ENCODE peak calls at places on chromosome 16, in five cellular contexts. O is IMR-90, U is H1, Q is mesenchymal stem cell, S is trophoblast cell. C is an unnamed sample. For H3K4me1, the result is how much of the 10 kb centered on the place peaks cover.

GRCh38 chr16:10922328-10923145 is 19.7 kb downstream of the DEXI start:
- DNase-seq in O (peak), U (no peak), Q (no peak), S (no peak), C (no peak)

GRCh38 chr16:55207679-55208294 is 116.2 kb upstream of the IRX6 start:
- DNase-seq in O (no peak), U (no peak), Q (no peak), S (no peak), C (no peak)

GRCh38 chr16:76910931-76911330 is 280.1 kb upstream of the MON1B start:
- DNase-seq in O (peak), U (no peak), Q (peak), S (peak), C (no peak)

GRCh38 chr16:17359778-17360177 is 111.0 kb downstream of the XYLT1 start:
- DNase-seq in O (peak), U (no peak), Q (no peak), S (no peak), C (no peak)

GRCh38 chr16:50585331-50585776 is 37.2 kb downstream of the NKD1 start:
- DNase-seq in O (no peak), U (no peak), Q (no peak), S (no peak), C (no peak)

GRCh38 chr16:88747588-88748301 is 37.3 kb downstream of the PIEZO1 start:
- DNase-seq in O (no peak), U (peak), Q (peak), S (peak), C (no peak)

GRCh38 chr16:10240854-10241613 is 58.8 kb upstream of the GRIN2A start:
- DNase-seq in O (no peak), U (no peak), Q (no peak), S (peak), C (no peak)

GRCh38 chr16:52251495-52251894 is 295.4 kb downstream of the TOX3 start:
- DNase-seq in O (no peak), U (no peak), Q (no peak), S (peak), C (no peak)

GRCh38 chr16:27238016-27238587 is 30.5 kb downstream of the NSMCE1 start:
- DNase-seq in O (no peak), U (no peak), Q (no peak), S (no peak), C (no peak)

GRCh38 chr16:28210979-28211505 is 723 bp downstream of the XPO6 start:
- DNase-seq in O (peak), U (peak), Q (peak), S (peak), C (peak)

GRCh38 chr16:71628810-71629209 is 2.8 kb downstream of the MARVELD3 start:
- DNase-seq in O (no peak), U (no peak), Q (peak), S (peak), C (no peak)

GRCh38 chr16:57759541-57760356 is 24.2 kb downstream of the KATNB1 start:
- DNase-seq in O (no peak), U (peak), Q (no peak), S (peak), C (no peak)

GRCh38 chr16:81987121-81987520 is 24.1 kb downstream of the SDR42E1 start:
- DNase-seq in O (no peak), U (no peak), Q (no peak), S (no peak), C (no peak)

GRCh38 chr16:53209489-53209888 is 154.7 kb downstream of the CHD9 start:
- DNase-seq in O (no peak), U (no peak), Q (no peak), S (no peak), C (no peak)

GRCh38 chr16:80029706-80030481 is 429.4 kb upstream of the MAF start:
- DNase-seq in O (no peak), U (no peak), Q (no peak), S (no peak), C (no peak)

GRCh38 chr16:6206080-6206479 is 1108.5 kb upstream of the EEF2KMT start:
- DNase-seq in O (no peak), U (no peak), Q (no peak), S (no peak), C (no peak)

GRCh38 chr16:20004931-20005330 is 68.8 kb downstream of the GPR139 start:
- DNase-seq in O (no peak), U (no peak), Q (no peak), S (no peak), C (no peak)

GRCh38 chr16:48446534-48446920 is 61.3 kb upstream of the SIAH1 start:
- DNase-seq in O (no peak), U (no peak), Q (no peak), S (no peak), C (no peak)

GRCh38 chr16:89010210-89010925 is 33.4 kb upstream of the CBFA2T3 start:
- DNase-seq in O (no peak), U (no peak), Q (no peak), S (no peak), C (no peak)

GRCh38 chr16:7628981-7629380 is 296.3 kb downstream of the RBFOX1 start:
- DNase-seq in O (no peak), U (no peak), Q (no peak), S (no peak), C (no peak)

GRCh38 chr16:9134739-9135138 is 43.3 kb downstream of the HAPSTR1 start:
- DNase-seq in O (peak), U (peak), Q (peak), S (peak), C (peak)

GRCh38 chr16:88321635-88322499 is 60.9 kb upstream of the ZNF469 start:
- DNase-seq in O (no peak), U (no peak), Q (no peak), S (no peak), C (no peak)

GRCh38 chr16:23852794-23853562 is 17.2 kb downstream of the PRKCB start:
- DNase-seq in O (no peak), U (no peak), Q (no peak), S (peak), C (no peak)

GRCh38 chr16:17532338-17532995 is 61.7 kb upstream of the XYLT1 start:
- DNase-seq in O (no peak), U (no peak), Q (no peak), S (no peak), C (no peak)

GRCh38 chr16:50668368-50669008 is 12.6 kb downstream of the SNX20 start:
- DNase-seq in O (no peak), U (no peak), Q (no peak), S (peak), C (no peak)

GRCh38 chr16:11328172-11329079 is 16.8 kb upstream of the RMI2 start:
- DNase-seq in O (peak), U (peak), Q (peak), S (peak), C (peak)

GRCh38 chr16:86865866-86866675 is 287.7 kb downstream of the FOXL1 start:
- DNase-seq in O (peak), U (no peak), Q (peak), S (no peak), C (no peak)

DNA sequence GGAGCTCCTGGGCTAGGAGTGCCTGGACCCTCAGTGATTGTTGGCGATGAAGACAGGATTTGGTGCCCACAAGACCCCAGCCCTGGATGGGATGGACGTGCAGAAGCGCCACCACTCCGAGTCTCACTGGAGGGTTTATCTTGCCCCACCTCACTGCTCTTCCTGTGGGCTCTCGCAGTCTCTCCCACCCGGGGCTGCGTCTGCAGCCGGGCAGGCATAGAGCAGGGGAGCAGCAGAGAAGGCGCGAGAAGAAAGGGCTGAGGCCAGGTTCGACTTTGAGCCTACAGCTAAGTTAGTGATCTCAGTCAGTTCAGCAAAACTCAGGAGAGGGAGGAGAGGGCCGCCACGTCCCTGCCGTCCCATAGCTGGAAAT is 6.6 kb downstream of the UBE2I start:
- DNase-seq in O (no peak), U (no peak), Q (no peak), S (no peak), C (no peak)
- H4K91ac ChIP-seq in O (no peak), U (no peak), Q (no peak), S (no peak), C (no peak)

DNA sequence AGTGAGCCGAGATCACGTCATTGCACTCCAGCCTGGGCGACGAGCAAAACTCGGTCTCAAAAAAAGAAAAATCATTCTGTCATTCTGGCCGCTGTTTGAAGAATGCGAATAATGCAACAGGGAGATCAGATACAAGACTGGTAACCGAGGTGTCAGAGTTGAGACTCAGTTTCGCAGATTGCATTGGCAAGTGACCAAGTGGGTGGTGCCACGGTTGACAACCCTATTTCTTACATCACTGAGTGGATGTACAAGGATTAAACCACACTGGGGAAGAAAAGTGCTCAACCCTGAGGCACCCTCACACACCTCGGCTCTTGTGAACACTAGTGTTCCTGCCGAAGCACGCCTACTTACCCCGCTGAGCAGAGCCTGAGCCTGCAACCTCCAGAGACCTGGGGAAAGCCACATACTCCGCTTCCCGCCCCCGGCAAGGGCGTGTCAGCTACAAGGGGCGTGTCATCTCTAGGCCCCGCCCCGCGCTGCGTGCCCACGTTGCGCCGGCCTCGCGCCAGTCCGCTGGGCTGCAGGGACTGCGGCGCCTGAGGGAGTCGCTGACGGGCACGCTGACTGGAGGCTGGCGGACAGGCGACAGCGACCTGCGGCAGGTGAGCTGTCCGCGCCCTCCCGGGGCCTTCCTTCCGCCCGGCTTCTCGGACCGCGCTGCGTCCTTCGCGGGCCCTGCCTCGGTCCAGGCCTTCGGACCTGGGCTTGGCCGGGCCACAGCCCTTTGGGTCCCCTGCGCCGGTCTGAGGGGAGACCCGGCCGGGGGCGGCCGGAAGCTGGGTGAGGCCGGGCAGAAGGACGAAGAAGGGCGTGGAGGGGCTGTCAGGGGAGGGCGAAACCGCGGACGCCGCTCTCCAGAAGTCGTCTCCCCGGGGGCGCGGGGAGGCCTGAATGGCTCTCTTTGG is at the start of gene HMOX2:
- DNase-seq in O (peak), U (peak), Q (peak), S (peak), C (peak)
- H3K4me1 ChIP-seq in O (under half), U (under half), Q (under half), S (under half), C (under half)

DNA sequence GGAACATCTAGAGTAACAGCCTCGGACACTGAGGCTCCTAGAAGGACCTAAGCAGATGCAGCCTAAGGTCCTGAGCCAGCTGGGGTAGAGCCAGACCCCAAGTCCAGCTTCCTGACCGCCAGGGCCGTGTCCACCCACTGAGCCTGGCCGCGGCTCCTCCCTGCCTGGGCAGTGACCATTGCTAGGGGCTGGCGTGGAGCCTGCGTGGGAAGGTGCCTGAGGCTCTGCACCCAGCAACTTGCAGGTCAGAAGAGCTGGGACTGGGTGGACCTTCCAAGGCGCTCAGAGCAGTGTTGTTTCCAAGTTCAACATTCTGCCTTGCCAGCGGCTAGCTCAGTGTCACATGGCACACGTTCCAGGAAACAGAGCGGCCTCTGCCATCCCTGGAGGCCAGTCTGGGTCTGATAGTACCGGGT is 209.6 kb upstream of the CIBAR2 start:
- DNase-seq in O (peak), U (no peak), Q (peak), S (no peak), C (no peak)
- H3K4me3 ChIP-seq in O (no peak), U (no peak), Q (no peak), S (no peak), C (no peak)

GRCh38 chr16:3065069-3065741 is at the start of gene IL32:
- DNase-seq in O (peak), U (no peak), Q (peak), S (peak), C (no peak)
- H4K91ac ChIP-seq in O (peak), U (no peak), Q (no peak), S (peak), C (peak)

GRCh38 chr16:14307059-14307531 is 236.0 kb downstream of the MRTFB start:
- DNase-seq in O (no peak), U (no peak), Q (no peak), S (no peak), C (no peak)
- H3K4me1 ChIP-seq in O (under half), U (under half), Q (under half), S (under half), C (under half)